ENCODE peak calls at places on chromosomes 4 and X, in four cellular contexts. One of them, this sample, is unnamed.

GRCh38 chr4:107631568-107631967 is 88.5 kb downstream of the PAPSS1 start:
- DNase-seq in ovary: no peak
- DNase-seq in adrenal gland: no peak
- DNase-seq in thoracic aorta: peak; percentile 4
- DNase-seq in this sample: no peak

GRCh38 chr4:40599431-40599830 is 30.2 kb downstream of the RBM47 start:
- DNase-seq in adrenal gland: peak; percentile 65
- DNase-seq in thoracic aorta: no peak
- DNase-seq in ovary: no peak
- DNase-seq in this sample: no peak

GRCh38 chr4:30380404-30380998 is 339.7 kb upstream of the PCDH7 start:
- DNase-seq in thoracic aorta: no peak
- DNase-seq in ovary: no peak
- DNase-seq in adrenal gland: peak; percentile 47
- DNase-seq in this sample: peak; percentile 77

GRCh38 chrX:69396916-69397315 is 107.2 kb upstream of the NALF2 start:
- DNase-seq in adrenal gland: no peak
- DNase-seq in ovary: no peak
- DNase-seq in thoracic aorta: no peak
- DNase-seq in this sample: no peak

GRCh38 chr4:44984083-44984482 is 257.7 kb upstream of the GNPDA2 start:
- DNase-seq in adrenal gland: no peak
- DNase-seq in thoracic aorta: no peak
- DNase-seq in ovary: no peak
- DNase-seq in this sample: no peak

GRCh38 chr4:169492436-169493163 is 119.8 kb downstream of the NEK1 start:
- DNase-seq in adrenal gland: peak; percentile 10
- DNase-seq in thoracic aorta: no peak
- DNase-seq in ovary: no peak
- DNase-seq in this sample: peak; percentile 39

GRCh38 chrX:147226801-147227200 is 412.3 kb upstream of the CXorf51A start:
- DNase-seq in thoracic aorta: no peak
- DNase-seq in ovary: no peak
- DNase-seq in adrenal gland: no peak
- DNase-seq in this sample: no peak

GRCh38 chrX:140933056-140933455 is 69.3 kb upstream of the SPANXB1 start:
- DNase-seq in adrenal gland: no peak
- DNase-seq in thoracic aorta: no peak
- DNase-seq in ovary: no peak
- DNase-seq in this sample: no peak

GRCh38 chr4:7324651-7325121 is 110.0 kb downstream of the PSAPL1 start:
- DNase-seq in ovary: no peak
- DNase-seq in adrenal gland: no peak
- DNase-seq in thoracic aorta: no peak
- DNase-seq in this sample: no peak

GRCh38 chr4:41268024-41268423 is 11.3 kb downstream of the UCHL1 start:
- DNase-seq in thoracic aorta: no peak
- DNase-seq in adrenal gland: no peak
- DNase-seq in ovary: no peak
- DNase-seq in this sample: no peak

GRCh38 chr4:84995386-84995785 is 28.9 kb upstream of the WDFY3 start:
- DNase-seq in thoracic aorta: no peak
- DNase-seq in ovary: no peak
- DNase-seq in adrenal gland: no peak
- DNase-seq in this sample: no peak

GRCh38 chrX:40086569-40087335 is 11.0 kb downstream of the BCOR start:
- DNase-seq in thoracic aorta: no peak
- DNase-seq in adrenal gland: no peak
- DNase-seq in ovary: no peak
- DNase-seq in this sample: no peak

GRCh38 chr4:176981074-176981473 is 188.4 kb upstream of the VEGFC start:
- DNase-seq in thoracic aorta: no peak
- DNase-seq in ovary: no peak
- DNase-seq in adrenal gland: no peak
- DNase-seq in this sample: peak; percentile 33

GRCh38 chr4:38177792-38178665 is 217.8 kb downstream of the PTTG2 start:
- DNase-seq in ovary: peak; percentile 62
- DNase-seq in adrenal gland: peak; percentile 56
- DNase-seq in thoracic aorta: no peak
- DNase-seq in this sample: no peak

GRCh38 chr4:3642056-3642630 is 109.9 kb upstream of the LRPAP1 start:
- DNase-seq in adrenal gland: no peak
- DNase-seq in thoracic aorta: no peak
- DNase-seq in ovary: no peak
- DNase-seq in this sample: no peak

GRCh38 chrX:848366-848765 is 217.8 kb downstream of the SHOX start:
- DNase-seq in ovary: no peak
- DNase-seq in thoracic aorta: no peak
- DNase-seq in adrenal gland: no peak
- DNase-seq in this sample: no peak

GRCh38 chr4:127236875-127237274 is 395.9 kb upstream of the INTU start:
- DNase-seq in thoracic aorta: no peak
- DNase-seq in ovary: no peak
- DNase-seq in adrenal gland: no peak
- DNase-seq in this sample: no peak

GRCh38 chr4:48642421-48643144 is 137.5 kb downstream of the FRYL start:
- DNase-seq in ovary: no peak
- DNase-seq in thoracic aorta: no peak
- DNase-seq in adrenal gland: no peak
- DNase-seq in this sample: no peak

GRCh38 chr4:54897590-54897989 is 227.8 kb downstream of the KDR start:
- DNase-seq in thoracic aorta: no peak
- DNase-seq in ovary: no peak
- DNase-seq in adrenal gland: no peak
- DNase-seq in this sample: no peak

GRCh38 chr4:70714061-70714468 is 7.7 kb upstream of the RUFY3 start:
- DNase-seq in adrenal gland: peak; percentile 57
- DNase-seq in ovary: no peak
- DNase-seq in thoracic aorta: no peak
- DNase-seq in this sample: peak; percentile 69

GRCh38 chrX:15349046-15349445 is 13.7 kb upstream of the PIGA start:
- DNase-seq in adrenal gland: peak; percentile 60
- DNase-seq in ovary: no peak
- DNase-seq in thoracic aorta: no peak
- DNase-seq in this sample: peak; percentile 54

GRCh38 chrX:2398341-2398656 is 102.5 kb downstream of the DHRSX start:
- DNase-seq in ovary: no peak
- DNase-seq in thoracic aorta: no peak
- DNase-seq in adrenal gland: no peak
- DNase-seq in this sample: no peak

GRCh38 chrX:2401201-2401589 is 99.6 kb downstream of the DHRSX start:
- DNase-seq in thoracic aorta: no peak
- DNase-seq in ovary: no peak
- DNase-seq in adrenal gland: no peak
- DNase-seq in this sample: peak; percentile 79

GRCh38 chrX:2404816-2405215 is 96.0 kb downstream of the DHRSX start:
- DNase-seq in adrenal gland: no peak
- DNase-seq in thoracic aorta: no peak
- DNase-seq in ovary: no peak
- DNase-seq in this sample: no peak

GRCh38 chrX:2401590-2402360 is 99.0 kb downstream of the DHRSX start:
- DNase-seq in thoracic aorta: no peak
- DNase-seq in ovary: no peak
- DNase-seq in adrenal gland: no peak
- DNase-seq in this sample: peak; percentile 81

DNA sequence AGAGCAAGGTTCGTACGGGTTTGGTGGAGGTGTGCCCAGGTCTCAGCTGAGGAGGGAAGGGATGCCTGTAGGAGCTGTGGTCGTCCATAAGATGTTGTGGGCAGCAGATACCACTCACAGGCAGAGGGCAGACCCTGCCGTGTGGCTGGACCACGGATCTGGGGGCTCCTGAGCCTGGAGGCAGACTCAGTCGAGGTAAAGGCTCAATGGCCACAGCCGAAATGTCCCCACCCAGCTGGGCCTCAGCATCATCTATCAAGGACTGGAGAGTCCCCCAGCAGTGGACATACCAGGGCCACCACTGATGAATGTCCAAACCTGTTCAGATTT is 98.5 kb downstream of the DHRSX start:
- DNase-seq in adrenal gland: no peak
- DNase-seq in ovary: no peak
- DNase-seq in thoracic aorta: no peak
- DNase-seq in this sample: no peak
- H3K4me3 ChIP-seq in adrenal gland: no peak overlapping the region
- H3K4me3 ChIP-seq in ovary: no peak overlapping the region
- H3K4me3 ChIP-seq in thoracic aorta: no peak overlapping the region
- H3K4me3 ChIP-seq in this sample: no peak overlapping the region

DNA sequence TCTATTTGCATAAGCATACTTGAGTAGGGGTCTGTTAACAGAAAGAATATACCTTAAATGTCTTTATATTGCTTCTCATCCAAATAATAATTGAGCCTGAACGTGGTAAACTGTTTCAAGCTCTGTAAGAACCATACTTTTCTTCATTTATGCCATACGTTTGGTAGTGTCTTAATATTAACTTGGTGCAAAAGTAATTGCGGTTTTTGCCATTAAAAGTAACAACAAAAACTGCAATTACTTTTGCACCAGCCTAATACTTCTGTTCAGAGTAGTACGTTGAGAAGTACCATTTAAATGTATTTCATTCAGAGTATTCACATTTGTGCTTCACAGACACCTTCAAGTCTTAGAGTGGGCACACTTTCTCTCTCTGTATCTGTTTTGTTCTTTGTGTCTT is 60.5 kb downstream of the DDIT4L start:
- DNase-seq in adrenal gland: no peak
- DNase-seq in ovary: no peak
- DNase-seq in thoracic aorta: no peak
- DNase-seq in this sample: no peak
- TF ChIP-seq CTCF in adrenal gland: no peak
- TF ChIP-seq CTCF in ovary: no peak
- TF ChIP-seq CTCF in thoracic aorta: no peak
- TF ChIP-seq CTCF in this sample: no peak

GRCh38 chr4:26294904-26295303 is 25.9 kb upstream of the RBPJ start:
- DNase-seq in ovary: no peak
- DNase-seq in thoracic aorta: no peak
- DNase-seq in adrenal gland: no peak
- DNase-seq in this sample: no peak
- H3K4me3 ChIP-seq in ovary: no peak overlapping the region
- H3K4me3 ChIP-seq in thoracic aorta: no peak overlapping the region
- H3K4me3 ChIP-seq in adrenal gland: no peak overlapping the region
- H3K4me3 ChIP-seq in this sample: no peak overlapping the region

GRCh38 chr4:185282968-185283367 is 73.6 kb downstream of the SNX25 start:
- DNase-seq in adrenal gland: no peak
- DNase-seq in ovary: no peak
- DNase-seq in thoracic aorta: no peak
- DNase-seq in this sample: peak; percentile 50
- TF ChIP-seq CTCF in adrenal gland: no peak
- TF ChIP-seq CTCF in ovary: no peak
- TF ChIP-seq CTCF in thoracic aorta: no peak
- TF ChIP-seq CTCF in this sample: no peak

GRCh38 chrX:2689773-2690666 is 1.1 kb upstream of the CD99 start:
- DNase-seq in ovary: peak; percentile 52
- DNase-seq in thoracic aorta: no peak
- DNase-seq in adrenal gland: no peak
- DNase-seq in this sample: no peak
- H3K4me3 ChIP-seq in ovary: peak overlapping the region; percentile 95
- H3K4me3 ChIP-seq in thoracic aorta: peak overlapping the region; percentile 77
- H3K4me3 ChIP-seq in adrenal gland: peak overlapping the region; percentile 94
- H3K4me3 ChIP-seq in this sample: no peak overlapping the region

DNA sequence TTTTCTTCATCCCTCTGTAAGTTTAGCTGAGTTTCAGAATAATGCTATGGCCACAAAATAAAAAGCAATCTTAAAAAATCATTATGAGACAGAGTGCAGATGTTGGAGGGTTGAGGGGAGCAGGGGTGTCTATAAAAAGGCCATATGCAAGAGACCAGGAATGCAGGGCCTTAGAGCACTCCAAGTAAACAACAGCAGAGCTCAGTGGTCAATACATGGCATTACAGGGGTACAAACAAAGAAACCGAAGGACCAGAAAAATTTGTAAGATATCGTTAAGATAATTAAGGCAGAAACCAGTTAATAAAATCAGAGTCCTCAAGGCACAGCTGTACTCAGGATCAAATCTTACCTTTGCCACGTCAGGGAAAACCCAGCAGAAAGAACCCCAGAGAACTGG is 28.4 kb upstream of the NDST3 start:
- DNase-seq in thoracic aorta: no peak
- DNase-seq in ovary: no peak
- DNase-seq in adrenal gland: no peak
- DNase-seq in this sample: no peak
- TF ChIP-seq CTCF in thoracic aorta: no peak
- TF ChIP-seq CTCF in ovary: no peak
- TF ChIP-seq CTCF in adrenal gland: no peak
- TF ChIP-seq CTCF in this sample: no peak

DNA sequence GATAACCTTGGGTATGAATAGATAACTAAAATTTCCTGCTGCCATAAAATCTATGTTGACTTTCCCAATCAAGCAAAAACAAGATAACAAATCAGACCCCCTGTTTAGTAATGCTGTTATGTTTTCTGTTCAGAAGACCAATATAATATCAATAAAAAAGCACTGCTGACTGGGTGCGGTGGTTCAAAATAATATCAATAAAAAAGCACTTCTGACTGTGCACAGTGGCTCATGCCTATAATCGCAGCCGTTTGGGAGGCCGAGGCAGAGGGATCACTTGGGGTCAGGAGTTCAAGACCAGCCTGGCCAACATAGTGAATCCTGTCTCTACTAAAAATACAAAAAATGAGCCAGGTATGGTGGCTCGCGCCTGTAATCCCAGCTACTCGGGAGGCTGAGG is 36.7 kb downstream of the ANTXR2 start:
- DNase-seq in ovary: peak; percentile 22
- DNase-seq in adrenal gland: no peak
- DNase-seq in thoracic aorta: no peak
- DNase-seq in this sample: no peak
- H3K4me3 ChIP-seq in ovary: no peak overlapping the region
- H3K4me3 ChIP-seq in adrenal gland: peak overlapping the region; percentile 11
- H3K4me3 ChIP-seq in thoracic aorta: no peak overlapping the region
- H3K4me3 ChIP-seq in this sample: no peak overlapping the region

GRCh38 chr4:99405433-99406115 is 29.6 kb downstream of the ADH7 start:
- DNase-seq in ovary: peak; percentile 74
- DNase-seq in adrenal gland: peak; percentile 76
- DNase-seq in thoracic aorta: peak; percentile 31
- DNase-seq in this sample: peak; percentile 72
- TF ChIP-seq CTCF in ovary: peak; percentile 98
- TF ChIP-seq CTCF in adrenal gland: peak; percentile 93
- TF ChIP-seq CTCF in thoracic aorta: peak; percentile 88
- TF ChIP-seq CTCF in this sample: peak; percentile 73

This sample was measured in bronchial epithelial cell.